ENCODE peak calls at places on chromosomes 11 and 22, in six cellular contexts. One of them, this sample, is unnamed.

GRCh38 chr11:4672470-4672869 is 25.2 kb downstream of the OR51E2 start:
- DNase-seq in GM12878: no peak
- DNase-seq in HepG2: no peak
- DNase-seq in H1: no peak
- DNase-seq in SK-N-SH: no peak
- DNase-seq in K562: no peak
- DNase-seq in this sample: no peak

GRCh38 chr11:44852159-44852707 is 98.5 kb downstream of the TP53I11 start:
- DNase-seq in K562: no peak
- DNase-seq in H1: no peak
- DNase-seq in GM12878: no peak
- DNase-seq in HepG2: no peak
- DNase-seq in SK-N-SH: no peak
- DNase-seq in this sample: no peak

GRCh38 chr11:94793822-94794221 is 25.7 kb downstream of the AMOTL1 start:
- DNase-seq in SK-N-SH: no peak
- DNase-seq in K562: no peak
- DNase-seq in H1: no peak
- DNase-seq in GM12878: no peak
- DNase-seq in HepG2: no peak
- DNase-seq in this sample: no peak

GRCh38 chr11:67316882-67317364 is 13.6 kb downstream of the SSH3 start:
- DNase-seq in GM12878: no peak
- DNase-seq in K562: no peak
- DNase-seq in SK-N-SH: no peak
- DNase-seq in H1: no peak
- DNase-seq in HepG2: no peak
- DNase-seq in this sample: no peak

GRCh38 chr11:75035911-75036536 is 47.3 kb downstream of the NEU3 start:
- DNase-seq in H1: peak
- DNase-seq in K562: no peak
- DNase-seq in GM12878: no peak
- DNase-seq in SK-N-SH: no peak
- DNase-seq in HepG2: no peak
- DNase-seq in this sample: peak

GRCh38 chr11:3044004-3044403 is 13.2 kb downstream of the CARS1 start:
- DNase-seq in K562: no peak
- DNase-seq in H1: no peak
- DNase-seq in HepG2: no peak
- DNase-seq in SK-N-SH: no peak
- DNase-seq in GM12878: no peak
- DNase-seq in this sample: no peak

GRCh38 chr11:130675456-130675855 is 227.0 kb downstream of the ADAMTS15 start:
- DNase-seq in K562: no peak
- DNase-seq in HepG2: no peak
- DNase-seq in SK-N-SH: no peak
- DNase-seq in H1: no peak
- DNase-seq in GM12878: no peak
- DNase-seq in this sample: no peak

GRCh38 chr11:3105791-3106735 is 48.8 kb upstream of the CARS1 start:
- DNase-seq in HepG2: no peak
- DNase-seq in SK-N-SH: peak
- DNase-seq in K562: no peak
- DNase-seq in GM12878: no peak
- DNase-seq in H1: peak
- DNase-seq in this sample: no peak

GRCh38 chr11:89477175-89477574 is 14.0 kb downstream of the NOX4 start:
- DNase-seq in SK-N-SH: no peak
- DNase-seq in GM12878: no peak
- DNase-seq in HepG2: peak
- DNase-seq in H1: no peak
- DNase-seq in K562: no peak
- DNase-seq in this sample: no peak

GRCh38 chr22:28730146-28730545 is 11.5 kb downstream of the CHEK2 start:
- DNase-seq in H1: no peak
- DNase-seq in K562: no peak
- DNase-seq in GM12878: no peak
- DNase-seq in HepG2: no peak
- DNase-seq in SK-N-SH: no peak
- DNase-seq in this sample: no peak

GRCh38 chr22:35521358-35522264 is 19.0 kb upstream of the RASD2 start:
- DNase-seq in HepG2: no peak
- DNase-seq in GM12878: no peak
- DNase-seq in K562: peak
- DNase-seq in H1: no peak
- DNase-seq in SK-N-SH: no peak
- DNase-seq in this sample: no peak

GRCh38 chr22:46823654-46824053 is 61.2 kb downstream of the TBC1D22A start:
- DNase-seq in H1: peak
- DNase-seq in SK-N-SH: no peak
- DNase-seq in HepG2: no peak
- DNase-seq in K562: no peak
- DNase-seq in GM12878: no peak
- DNase-seq in this sample: no peak

DNA sequence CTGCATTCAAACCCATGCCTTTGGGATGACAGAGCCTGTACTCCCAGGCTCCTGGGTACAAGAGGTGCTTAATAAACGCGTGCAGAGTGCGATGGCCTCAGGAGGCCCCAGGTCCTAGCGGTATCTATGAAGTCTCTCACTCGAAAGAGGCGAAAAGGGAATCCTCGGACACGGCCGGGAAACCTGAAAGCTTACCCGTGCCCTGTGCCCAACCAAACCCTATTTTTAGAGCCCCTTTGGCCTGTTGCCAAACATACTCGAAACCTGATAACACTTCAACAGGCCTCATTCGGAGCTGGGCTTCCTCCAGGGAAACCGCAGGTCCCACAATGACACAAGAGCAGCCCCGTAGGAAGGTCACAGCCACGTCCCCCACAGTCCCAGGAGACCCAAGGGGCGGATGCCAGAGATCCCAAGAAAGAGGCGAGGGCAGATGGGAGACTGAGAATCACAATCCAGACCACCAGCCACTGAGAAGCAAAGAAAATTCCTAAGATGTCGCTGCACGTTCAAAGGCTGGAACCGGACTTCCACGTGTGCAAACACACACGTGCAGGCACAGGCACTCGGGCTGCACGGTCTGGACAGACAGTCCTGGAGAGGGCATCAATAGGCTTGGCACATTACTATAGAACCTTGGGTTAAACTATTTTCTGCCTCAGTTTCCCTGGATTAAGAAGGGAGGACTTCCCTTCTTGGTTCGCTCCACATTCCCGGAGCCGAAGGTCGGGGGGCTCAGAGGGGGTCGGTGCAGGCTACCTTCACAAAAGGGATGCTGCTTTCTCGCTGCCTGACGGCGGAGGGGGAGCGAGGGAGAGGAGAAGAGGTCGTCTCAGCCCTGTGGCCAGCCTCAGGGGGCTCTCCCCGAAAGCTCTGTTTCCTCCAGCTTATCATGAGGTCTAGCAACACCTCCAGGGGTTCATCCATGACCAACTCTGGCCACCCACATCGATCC is 8.2 kb downstream of the PDGFB start:
- DNase-seq in HepG2: no peak
- DNase-seq in K562: peak
- DNase-seq in SK-N-SH: no peak
- DNase-seq in H1: no peak
- DNase-seq in GM12878: peak
- DNase-seq in this sample: peak
- TF ChIP-seq GABPA in HepG2: no peak
- TF ChIP-seq GABPA in K562: no peak
- TF ChIP-seq GABPA in SK-N-SH: no peak
- TF ChIP-seq GABPA in H1: no peak
- TF ChIP-seq GABPA in GM12878: no peak
- TF ChIP-seq GABPA in this sample: no peak

DNA sequence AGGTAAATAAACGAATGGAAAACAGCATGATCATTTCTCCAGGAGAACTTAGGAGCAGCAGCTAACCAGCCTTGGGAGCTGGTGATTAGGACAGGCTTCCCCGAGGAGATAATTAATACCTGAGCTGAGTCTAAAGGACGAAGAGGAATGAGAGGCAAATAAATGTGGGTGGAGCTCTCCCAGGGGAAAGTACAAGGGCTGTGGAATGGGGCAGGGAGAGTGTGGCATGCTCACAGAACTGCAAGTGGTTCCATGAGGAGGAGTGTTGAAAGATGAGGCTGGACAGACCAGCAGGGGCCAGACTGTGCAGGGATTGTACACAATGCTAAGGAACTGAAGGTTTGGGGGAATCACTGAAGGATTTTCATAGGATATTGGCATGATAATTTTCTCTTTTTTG is 14.2 kb upstream of the TLCD5 start:
- DNase-seq in SK-N-SH: no peak
- DNase-seq in HepG2: no peak
- DNase-seq in K562: no peak
- DNase-seq in H1: no peak
- DNase-seq in GM12878: no peak
- DNase-seq in this sample: no peak
- TF ChIP-seq GABPA in SK-N-SH: no peak
- TF ChIP-seq GABPA in HepG2: no peak
- TF ChIP-seq GABPA in K562: no peak
- TF ChIP-seq GABPA in H1: no peak
- TF ChIP-seq GABPA in GM12878: no peak
- TF ChIP-seq GABPA in this sample: no peak

GRCh38 chr11:112589132-112589531 is 328.5 kb upstream of the PLET1 start:
- DNase-seq in GM12878: no peak
- DNase-seq in HepG2: no peak
- DNase-seq in SK-N-SH: no peak
- DNase-seq in H1: no peak
- DNase-seq in K562: no peak
- DNase-seq in this sample: no peak
- TF ChIP-seq GABPA in GM12878: no peak
- TF ChIP-seq GABPA in HepG2: no peak
- TF ChIP-seq GABPA in SK-N-SH: no peak
- TF ChIP-seq GABPA in H1: no peak
- TF ChIP-seq GABPA in K562: no peak
- TF ChIP-seq GABPA in this sample: no peak

DNA sequence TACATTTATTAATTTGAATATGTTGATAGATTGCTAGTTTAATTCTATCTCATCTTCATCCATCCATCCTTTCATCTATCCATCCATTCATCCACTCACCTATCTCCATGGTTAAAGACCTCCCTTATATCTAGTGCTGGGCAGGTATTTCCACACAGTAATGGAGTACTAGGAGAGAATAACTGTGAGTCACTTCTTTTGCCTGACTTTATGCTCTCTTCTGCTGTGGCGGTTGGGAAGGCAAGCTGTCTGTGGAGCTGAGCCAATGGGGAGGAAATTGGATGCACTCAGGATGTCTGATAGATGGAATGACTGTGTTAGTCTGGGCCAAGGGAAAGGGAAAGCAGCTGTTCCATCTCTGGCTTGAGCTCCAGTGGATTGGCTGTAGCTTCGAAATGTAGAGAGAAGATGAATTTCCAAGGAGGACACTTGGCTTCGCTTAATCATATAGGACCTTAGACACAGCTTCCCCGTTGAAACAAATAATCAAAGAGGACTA is 60.3 kb downstream of the NELL1 start:
- DNase-seq in K562: no peak
- DNase-seq in GM12878: no peak
- DNase-seq in H1: no peak
- DNase-seq in HepG2: no peak
- DNase-seq in SK-N-SH: no peak
- DNase-seq in this sample: no peak
- TF ChIP-seq GABPA in K562: no peak
- TF ChIP-seq GABPA in GM12878: no peak
- TF ChIP-seq GABPA in H1: no peak
- TF ChIP-seq GABPA in HepG2: no peak
- TF ChIP-seq GABPA in SK-N-SH: no peak
- TF ChIP-seq GABPA in this sample: no peak

GRCh38 chr11:72013765-72014711 is 15.3 kb downstream of the IL18BP start:
- DNase-seq in SK-N-SH: no peak
- DNase-seq in H1: no peak
- DNase-seq in K562: no peak
- DNase-seq in HepG2: no peak
- DNase-seq in GM12878: no peak
- DNase-seq in this sample: no peak

GRCh38 chr11:72012091-72012630 is 13.5 kb downstream of the IL18BP start:
- DNase-seq in HepG2: no peak
- DNase-seq in H1: no peak
- DNase-seq in K562: no peak
- DNase-seq in SK-N-SH: no peak
- DNase-seq in GM12878: no peak
- DNase-seq in this sample: no peak

GRCh38 chr11:72014761-72015320 is 16.1 kb downstream of the IL18BP start:
- DNase-seq in SK-N-SH: no peak
- DNase-seq in GM12878: no peak
- DNase-seq in K562: no peak
- DNase-seq in HepG2: no peak
- DNase-seq in H1: no peak
- DNase-seq in this sample: no peak

GRCh38 chr11:72012897-72013721 is 14.4 kb downstream of the IL18BP start:
- DNase-seq in K562: no peak
- DNase-seq in GM12878: no peak
- DNase-seq in H1: no peak
- DNase-seq in HepG2: no peak
- DNase-seq in SK-N-SH: no peak
- DNase-seq in this sample: no peak

DNA sequence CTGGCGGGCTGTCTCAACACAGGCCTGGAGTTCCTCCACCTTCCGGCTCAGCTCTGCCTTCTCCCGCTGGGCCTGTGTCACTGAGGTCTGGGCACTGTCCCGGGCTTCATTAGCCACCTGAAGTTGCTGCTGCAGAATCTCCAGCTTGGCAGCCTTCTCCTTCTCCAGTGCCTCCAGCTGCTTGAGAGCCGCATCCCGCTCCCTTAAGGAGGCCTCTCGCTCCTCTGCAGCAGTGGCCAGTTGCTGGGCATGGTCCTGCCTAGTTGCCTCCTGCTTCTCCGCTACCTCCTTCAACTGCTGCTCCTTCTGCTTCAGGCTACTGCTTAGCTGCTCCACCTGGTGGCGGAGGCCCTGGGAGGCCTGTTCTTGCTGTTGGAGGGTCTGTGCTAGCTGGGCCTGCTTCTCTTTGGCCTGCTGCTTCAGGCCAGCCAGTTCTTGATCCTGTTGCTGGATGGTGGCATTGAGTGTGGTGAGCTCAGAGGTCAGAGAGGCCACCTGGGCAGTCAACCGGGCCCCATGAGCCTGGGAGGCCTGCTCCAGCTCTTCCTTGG is 16.9 kb downstream of the IL18BP start:
- DNase-seq in SK-N-SH: no peak
- DNase-seq in K562: no peak
- DNase-seq in H1: no peak
- DNase-seq in GM12878: no peak
- DNase-seq in HepG2: peak
- DNase-seq in this sample: no peak
- TF ChIP-seq GABPA in SK-N-SH: no peak
- TF ChIP-seq GABPA in K562: no peak
- TF ChIP-seq GABPA in H1: no peak
- TF ChIP-seq GABPA in GM12878: no peak
- TF ChIP-seq GABPA in HepG2: no peak
- TF ChIP-seq GABPA in this sample: no peak

GRCh38 chr11:1572200-1573076 is at the start of gene DUSP8:
- DNase-seq in H1: peak
- DNase-seq in GM12878: no peak
- DNase-seq in HepG2: peak
- DNase-seq in K562: peak
- DNase-seq in SK-N-SH: peak
- DNase-seq in this sample: peak
- TF ChIP-seq GABPA in H1: no peak
- TF ChIP-seq GABPA in GM12878: no peak
- TF ChIP-seq GABPA in HepG2: no peak
- TF ChIP-seq GABPA in K562: no peak
- TF ChIP-seq GABPA in SK-N-SH: no peak
- TF ChIP-seq GABPA in this sample: no peak